ENCODE peak calls at places on chromosomes 13 and 19, in six cellular contexts. G is A549, O is HEK293T, U is IMR-90, Q is K562, K is HepG2. D is an unnamed sample.

GRCh38 chr13:31043891-31044657 is 111.6 kb downstream of the TEX26 start:
- DNase-seq in G (peak), O (peak), U (peak), Q (peak), K (peak), D (peak)

GRCh38 chr13:78022164-78022877 is 103.7 kb upstream of the EDNRB start:
- DNase-seq in G (no peak), O (no peak), U (peak), Q (no peak), K (no peak), D (peak)

GRCh38 chr19:41575998-41576397 is at the start of gene CEACAM21:
- DNase-seq in G (no peak), O (no peak), U (no peak), Q (no peak), K (no peak), D (no peak)

GRCh38 chr13:30409911-30410704 is 12.2 kb upstream of the UBE2L5 start:
- DNase-seq in G (peak), O (no peak), U (peak), Q (no peak), K (no peak), D (no peak)

GRCh38 chr19:51342631-51343569 is 961 bp upstream of the VSIG10L start:
- DNase-seq in G (no peak), O (no peak), U (no peak), Q (no peak), K (no peak), D (no peak)

GRCh38 chr19:58477130-58477529 is 978 bp downstream of the ZNF446 start:
- DNase-seq in G (no peak), O (no peak), U (no peak), Q (no peak), K (no peak), D (no peak)

GRCh38 chr19:47280183-47280797 is 5.6 kb downstream of the INAFM1 start:
- DNase-seq in G (peak), O (peak), U (no peak), Q (peak), K (peak), D (no peak)

GRCh38 chr13:68047889-68048288 is 817.8 kb upstream of the PCDH9 start:
- DNase-seq in G (no peak), O (no peak), U (no peak), Q (no peak), K (no peak), D (no peak)

GRCh38 chr19:14198384-14199376 is 7.3 kb downstream of the ADGRL1 start:
- DNase-seq in G (peak), O (no peak), U (no peak), Q (no peak), K (peak), D (no peak)

GRCh38 chr19:8615813-8616596 is 5.5 kb upstream of the ADAMTS10 start:
- DNase-seq in G (peak), O (peak), U (peak), Q (peak), K (peak), D (no peak)

GRCh38 chr19:27776020-27776419 is 1436.9 kb downstream of the UQCRFS1 start:
- DNase-seq in G (peak), O (peak), U (peak), Q (peak), K (no peak), D (no peak)

GRCh38 chr13:39952244-39953233 is 297.1 kb downstream of the COG6 start:
- DNase-seq in G (no peak), O (no peak), U (peak), Q (peak), K (no peak), D (no peak)

GRCh38 chr19:55650602-55651230 is 2.7 kb downstream of the CCDC106 start:
- DNase-seq in G (no peak), O (no peak), U (no peak), Q (no peak), K (no peak), D (no peak)
- TF ChIP-seq BHLHE40 in G (no peak), O (no peak), U (no peak), Q (no peak), K (no peak), D (no peak)

GRCh38 chr13:49279112-49279511 is 31.4 kb downstream of the CDADC1 start:
- DNase-seq in G (no peak), O (no peak), U (no peak), Q (no peak), K (no peak), D (no peak)
- TF ChIP-seq BHLHE40 in G (no peak), O (no peak), U (no peak), Q (no peak), K (no peak), D (no peak)

DNA sequence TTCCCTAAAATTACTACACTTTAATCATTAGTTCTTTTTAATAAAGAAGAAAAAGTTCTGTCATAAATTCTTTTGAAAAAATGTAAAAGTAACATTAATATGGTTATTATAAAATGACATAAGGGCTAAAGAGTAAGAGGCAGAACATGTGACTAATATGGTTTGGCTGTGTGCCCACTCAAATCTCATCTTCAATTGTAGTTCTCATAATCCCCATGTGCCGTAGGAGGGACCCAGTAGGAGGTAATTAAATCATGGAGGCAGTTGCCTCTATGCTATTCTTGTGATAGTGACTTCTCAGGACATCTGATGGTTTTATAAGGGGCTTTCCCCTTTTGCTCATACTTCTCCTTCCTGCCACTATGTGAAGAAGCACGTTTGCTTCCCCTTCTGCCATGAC is 104.6 kb downstream of the UGGT2 start:
- DNase-seq in G (no peak), O (no peak), U (peak), Q (no peak), K (no peak), D (no peak)
- TF ChIP-seq BHLHE40 in G (no peak), O (no peak), U (no peak), Q (no peak), K (no peak), D (no peak)

GRCh38 chr13:114161028-114161556 is 18.0 kb upstream of the CFAP97D2 start:
- DNase-seq in G (no peak), O (no peak), U (no peak), Q (no peak), K (no peak), D (no peak)

GRCh38 chr13:114162533-114162922 is 16.5 kb upstream of the CFAP97D2 start:
- DNase-seq in G (no peak), O (no peak), U (no peak), Q (no peak), K (no peak), D (no peak)

GRCh38 chr13:114164027-114164426 is 15.0 kb upstream of the CFAP97D2 start:
- DNase-seq in G (no peak), O (no peak), U (no peak), Q (no peak), K (no peak), D (no peak)

GRCh38 chr13:114164681-114165429 is 14.2 kb upstream of the CFAP97D2 start:
- DNase-seq in G (no peak), O (no peak), U (no peak), Q (no peak), K (no peak), D (no peak)

GRCh38 chr13:114161644-114162532 is 17.2 kb upstream of the CFAP97D2 start:
- DNase-seq in G (no peak), O (no peak), U (peak), Q (no peak), K (peak), D (no peak)
- TF ChIP-seq BHLHE40 in G (no peak), O (no peak), U (no peak), Q (no peak), K (no peak), D (no peak)

GRCh38 chr13:113117335-113117872 is 5.2 kb upstream of the F10 start:
- DNase-seq in G (no peak), O (no peak), U (no peak), Q (no peak), K (no peak), D (no peak)
- TF ChIP-seq BHLHE40 in G (no peak), O (no peak), U (no peak), Q (no peak), K (no peak), D (no peak)

D was measured in GM12878.